ENCODE peak calls at places on chromosomes 1 and 21, in five cellular contexts. P is IMR-90, S is mesenchymal stem cell, Y is trophoblast cell, N is H1. C is an unnamed sample.

GRCh38 chr21:23921670-23922418 is 1685.4 kb downstream of the MRPL39 start:
- DNase-seq in Y (no peak), S (no peak), N (no peak), P (no peak), C (no peak)

GRCh38 chr1:240766831-240767230 is 154.9 kb upstream of the GREM2 start:
- DNase-seq in Y (peak), N (no peak), P (peak), S (peak), C (no peak)

GRCh38 chr21:32131960-32132359 is 146.9 kb downstream of the MIS18A start:
- DNase-seq in S (peak), P (peak), Y (no peak), N (no peak), C (no peak)

GRCh38 chr1:193437785-193438184 is 251.4 kb upstream of the B3GALT2 start:
- DNase-seq in Y (no peak), N (no peak), S (no peak), P (no peak), C (no peak)

GRCh38 chr1:32454726-32455125 is 10.1 kb upstream of the ZBTB8B start:
- DNase-seq in N (no peak), Y (no peak), S (no peak), P (no peak), C (no peak)

GRCh38 chr1:209886219-209886536 is 51.8 kb upstream of the SYT14 start:
- DNase-seq in N (no peak), Y (no peak), S (no peak), P (no peak), C (no peak)

GRCh38 chr21:27580276-27580675 is 613.4 kb upstream of the ADAMTS5 start:
- DNase-seq in N (no peak), Y (no peak), P (peak), S (no peak), C (no peak)

GRCh38 chr1:200731654-200732332 is 6.9 kb upstream of the CAMSAP2 start:
- DNase-seq in Y (no peak), S (no peak), N (no peak), P (no peak), C (no peak)

GRCh38 chr21:27646691-27647090 is 679.8 kb upstream of the ADAMTS5 start:
- DNase-seq in P (no peak), Y (no peak), S (no peak), N (no peak), C (no peak)

GRCh38 chr1:8121261-8122159 is 95.4 kb upstream of the ERRFI1 start:
- DNase-seq in S (peak), Y (no peak), N (no peak), P (peak), C (no peak)

GRCh38 chr1:55035904-55036303 is 3.4 kb upstream of the PCSK9 start:
- DNase-seq in S (no peak), N (no peak), P (no peak), Y (no peak), C (no peak)

GRCh38 chr1:226723640-226724532 is 15.2 kb downstream of the ITPKB start:
- DNase-seq in Y (no peak), N (no peak), P (peak), S (peak), C (peak)

GRCh38 chr1:231274119-231274825 is 33.3 kb downstream of the GNPAT start:
- DNase-seq in S (no peak), N (no peak), P (no peak), Y (peak), C (no peak)

GRCh38 chr1:192070213-192070612 is 88.0 kb upstream of the RGS18 start:
- DNase-seq in N (no peak), S (no peak), Y (no peak), P (no peak), C (no peak)

GRCh38 chr1:43171312-43171875 is 696 bp downstream of the EBNA1BP2 start:
- DNase-seq in Y (no peak), S (no peak), P (peak), N (no peak), C (no peak)

GRCh38 chr1:226754097-226754496 is 15.0 kb upstream of the ITPKB start:
- DNase-seq in S (no peak), P (no peak), N (no peak), Y (no peak), C (no peak)

GRCh38 chr21:41695513-41695912 is 71.3 kb downstream of the RIPK4 start:
- DNase-seq in N (no peak), Y (no peak), S (no peak), P (no peak), C (no peak)

GRCh38 chr1:169107673-169108160 is 1.2 kb downstream of the ATP1B1 start:
- DNase-seq in Y (no peak), N (no peak), P (peak), S (peak), C (no peak)

GRCh38 chr1:180137767-180138166 is 16.9 kb upstream of the QSOX1 start:
- DNase-seq in Y (no peak), P (no peak), S (no peak), N (no peak), C (no peak)

GRCh38 chr1:28091043-28091781 is 2.8 kb upstream of the EYA3 start:
- DNase-seq in S (peak), P (peak), Y (peak), N (no peak), C (peak)

GRCh38 chr1:169236143-169236542 is 129.7 kb downstream of the ATP1B1 start:
- DNase-seq in N (no peak), Y (no peak), P (peak), S (no peak), C (no peak)

GRCh38 chr1:197771388-197771787 is 3.9 kb downstream of the DENND1B start:
- DNase-seq in Y (no peak), P (no peak), N (no peak), S (no peak), C (no peak)

GRCh38 chr1:245686446-245687030 is 531.8 kb downstream of the KIF26B start:
- DNase-seq in S (no peak), Y (no peak), P (no peak), N (no peak), C (no peak)

GRCh38 chr1:205963352-205963751 is 20.1 kb upstream of the SLC26A9 start:
- DNase-seq in N (no peak), P (peak), Y (no peak), S (peak), C (no peak)

GRCh38 chr1:32733573-32734321 is 31.2 kb upstream of the SYNC start:
- DNase-seq in N (no peak), Y (no peak), S (peak), P (peak), C (peak)

GRCh38 chr1:46394108-46394871 is at the start of gene FAAH:
- DNase-seq in Y (peak), N (no peak), P (no peak), S (peak), C (peak)

GRCh38 chr1:66294692-66295384 is 239.1 kb upstream of the SGIP1 start:
- DNase-seq in N (no peak), Y (no peak), S (peak), P (peak), C (no peak)

GRCh38 chr1:215595231-215595630 is 28.1 kb downstream of the KCTD3 start:
- DNase-seq in Y (peak), S (no peak), N (no peak), P (peak), C (no peak)

GRCh38 chr1:57632401-57632800 is 208.5 kb upstream of the DAB1 start:
- DNase-seq in N (no peak), S (no peak), P (peak), Y (no peak), C (no peak)

GRCh38 chr1:77121503-77121902 is 97.7 kb downstream of the PIGK start:
- DNase-seq in P (no peak), Y (no peak), N (no peak), S (no peak), C (no peak)

GRCh38 chr1:218496561-218496960 is 151.4 kb downstream of the TGFB2 start:
- DNase-seq in N (no peak), P (peak), S (peak), Y (peak), C (no peak)

GRCh38 chr1:183093066-183093668 is 69.9 kb downstream of the LAMC1 start:
- DNase-seq in N (no peak), S (no peak), Y (no peak), P (no peak), C (no peak)

GRCh38 chr1:219587817-219588561 is 24.9 kb downstream of the ZC3H11B start:
- DNase-seq in P (peak), Y (no peak), S (peak), N (no peak), C (no peak)

GRCh38 chr1:156897078-156897825 is 3.7 kb downstream of the PEAR1 start:
- DNase-seq in S (peak), P (peak), Y (no peak), N (no peak), C (no peak)

GRCh38 chr21:25107708-25108107 is 499.6 kb downstream of the MRPL39 start:
- DNase-seq in P (peak), S (peak), Y (no peak), N (peak), C (no peak)

GRCh38 chr1:219701453-219701852 is 88.5 kb upstream of the ZC3H11B start:
- DNase-seq in N (no peak), S (no peak), Y (no peak), P (no peak), C (no peak)

GRCh38 chr1:50978144-50978851 is 8.3 kb downstream of the CDKN2C start:
- DNase-seq in S (peak), Y (peak), N (peak), P (peak), C (no peak)

GRCh38 chr1:185305419-185305818 is 11.6 kb downstream of the IVNS1ABP start:
- DNase-seq in S (no peak), Y (peak), N (no peak), P (no peak), C (no peak)

GRCh38 chr1:47575855-47576757 is 138.3 kb downstream of the FOXD2 start:
- DNase-seq in Y (no peak), P (peak), N (no peak), S (peak), C (no peak)

GRCh38 chr1:12204140-12204539 is 25.7 kb upstream of the VPS13D start:
- DNase-seq in N (no peak), P (no peak), S (no peak), Y (no peak), C (no peak)
- H3K4me3 ChIP-seq in N (no peak), P (no peak), S (no peak), Y (no peak), C (no peak)

DNA sequence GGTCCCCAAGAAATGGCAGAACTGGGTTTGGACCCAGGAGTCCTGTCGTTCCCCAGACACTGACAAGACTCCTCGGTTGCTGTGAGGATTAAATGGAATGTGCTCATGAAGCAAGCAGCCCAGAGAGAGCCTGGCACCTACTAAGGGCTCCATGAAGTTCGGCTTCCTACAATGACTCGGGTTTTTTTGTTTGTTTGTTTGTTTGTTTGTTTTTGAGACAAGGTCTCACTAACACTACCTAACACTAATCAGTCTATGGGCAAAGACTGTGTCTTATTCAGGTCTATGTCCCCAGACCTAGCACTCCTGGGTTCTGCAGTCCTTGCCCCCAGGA is 3.4 kb upstream of the LACTBL1 start:
- DNase-seq in N (no peak), P (no peak), S (no peak), Y (no peak), C (no peak)
- H4K91ac ChIP-seq in N (peak), P (no peak), S (peak), Y (no peak), C (no peak)

GRCh38 chr1:85202092-85202863 is 1.5 kb upstream of the SYDE2 start:
- DNase-seq in Y (no peak), P (no peak), N (no peak), S (no peak), C (no peak)
- H3K4ac ChIP-seq in Y (peak), P (peak), N (no peak), S (no peak), C (no peak)

GRCh38 chr1:167617100-167617949 is 12.7 kb upstream of the RCSD1 start:
- DNase-seq in N (no peak), S (peak), P (peak), Y (no peak), C (no peak)
- H3K4me3 ChIP-seq in N (no peak), S (no peak), P (no peak), Y (no peak), C (no peak)

GRCh38 chr1:9262587-9262986 is 28.0 kb downstream of the H6PD start:
- DNase-seq in Y (no peak), S (no peak), N (no peak), P (no peak), C (no peak)
- H4K91ac ChIP-seq in Y (no peak), S (no peak), N (no peak), P (no peak), C (no peak)

GRCh38 chr1:153946622-153947246 is at the start of gene DENND4B:
- DNase-seq in S (peak), P (peak), Y (peak), N (no peak), C (peak)

GRCh38 chr1:153944822-153945117 is 1.7 kb downstream of the DENND4B start:
- DNase-seq in S (no peak), Y (no peak), N (no peak), P (no peak), C (no peak)

GRCh38 chr1:153945131-153945794 is 1.3 kb downstream of the DENND4B start:
- DNase-seq in N (no peak), Y (no peak), S (peak), P (peak), C (no peak)

GRCh38 chr1:153944005-153944821 is 2.3 kb downstream of the DENND4B start:
- DNase-seq in P (no peak), N (no peak), Y (no peak), S (peak), C (no peak)

GRCh38 chr1:153945795-153946621 is 510 bp downstream of the DENND4B start:
- DNase-seq in N (no peak), Y (peak), S (peak), P (peak), C (no peak)
- H3K4ac ChIP-seq in N (no peak), Y (peak), S (peak), P (peak), C (no peak)

C was measured in neuronal stem cell.